ENCODE peak calls at places on chromosomes 1 and 21, in seven cellular contexts. One of them, this sample, is unnamed.
A peak's percentile ranks its signal among the peaks of the same experiment; 100 is the strongest.

GRCh38 chr1:16017461-16018303 is at the start of gene HSPB7:
- DNase-seq in A549: no peak
- DNase-seq in IMR-90: peak; percentile 52
- DNase-seq in GM12878: no peak
- DNase-seq in foreskin fibroblast: peak; percentile 91
- DNase-seq in PC-3: no peak
- DNase-seq in prostate gland: peak; percentile 36
- DNase-seq in this sample: peak; percentile 42

GRCh38 chr1:3221112-3222041 is 152.4 kb downstream of the PRDM16 start:
- DNase-seq in A549: no peak
- DNase-seq in GM12878: no peak
- DNase-seq in prostate gland: no peak
- DNase-seq in PC-3: no peak
- DNase-seq in IMR-90: no peak
- DNase-seq in foreskin fibroblast: no peak
- DNase-seq in this sample: no peak

GRCh38 chr1:234589854-234590620 is 19.9 kb downstream of the IRF2BP2 start:
- DNase-seq in GM12878: no peak
- DNase-seq in prostate gland: no peak
- DNase-seq in PC-3: no peak
- DNase-seq in A549: no peak
- DNase-seq in IMR-90: no peak
- DNase-seq in foreskin fibroblast: peak; percentile 53
- DNase-seq in this sample: no peak

GRCh38 chr1:228368801-228369607 is 37.6 kb downstream of the TRIM11 start:
- DNase-seq in PC-3: no peak
- DNase-seq in IMR-90: peak; percentile 28
- DNase-seq in foreskin fibroblast: no peak
- DNase-seq in GM12878: no peak
- DNase-seq in prostate gland: no peak
- DNase-seq in A549: no peak
- DNase-seq in this sample: no peak

GRCh38 chr1:72271555-72272096 is 10.7 kb downstream of the NEGR1 start:
- DNase-seq in PC-3: no peak
- DNase-seq in A549: no peak
- DNase-seq in prostate gland: no peak
- DNase-seq in foreskin fibroblast: no peak
- DNase-seq in GM12878: no peak
- DNase-seq in IMR-90: no peak
- DNase-seq in this sample: no peak

GRCh38 chr1:109248797-109249629 is at the start of gene CELSR2:
- DNase-seq in A549: peak; percentile 56
- DNase-seq in PC-3: peak; percentile 77
- DNase-seq in prostate gland: peak; percentile 62
- DNase-seq in IMR-90: peak; percentile 54
- DNase-seq in GM12878: no peak
- DNase-seq in foreskin fibroblast: peak; percentile 80
- DNase-seq in this sample: no peak

GRCh38 chr1:210332719-210333398 is 4.2 kb downstream of the HHAT start:
- DNase-seq in A549: no peak
- DNase-seq in IMR-90: no peak
- DNase-seq in prostate gland: no peak
- DNase-seq in GM12878: peak; percentile 90
- DNase-seq in foreskin fibroblast: peak; percentile 18
- DNase-seq in PC-3: peak; percentile 96
- DNase-seq in this sample: no peak

GRCh38 chr1:244863491-244864252 is 671 bp downstream of the HNRNPU start:
- DNase-seq in IMR-90: no peak
- DNase-seq in prostate gland: peak; percentile 21
- DNase-seq in foreskin fibroblast: no peak
- DNase-seq in GM12878: no peak
- DNase-seq in PC-3: no peak
- DNase-seq in A549: no peak
- DNase-seq in this sample: no peak

GRCh38 chr21:38958940-38959685 is 153.4 kb downstream of the ETS2 start:
- DNase-seq in PC-3: no peak
- DNase-seq in prostate gland: no peak
- DNase-seq in IMR-90: peak; percentile 74
- DNase-seq in A549: peak; percentile 45
- DNase-seq in foreskin fibroblast: peak; percentile 87
- DNase-seq in GM12878: no peak
- DNase-seq in this sample: no peak

GRCh38 chr1:60759257-60759656 is 323.1 kb upstream of the NFIA start:
- DNase-seq in foreskin fibroblast: no peak
- DNase-seq in GM12878: no peak
- DNase-seq in prostate gland: no peak
- DNase-seq in PC-3: no peak
- DNase-seq in A549: no peak
- DNase-seq in IMR-90: no peak
- DNase-seq in this sample: no peak

GRCh38 chr1:185435696-185436379 is 118.8 kb upstream of the IVNS1ABP start:
- DNase-seq in PC-3: no peak
- DNase-seq in IMR-90: no peak
- DNase-seq in foreskin fibroblast: no peak
- DNase-seq in GM12878: no peak
- DNase-seq in prostate gland: no peak
- DNase-seq in A549: no peak
- DNase-seq in this sample: no peak

GRCh38 chr1:244918422-244919319 is 54.3 kb upstream of the HNRNPU start:
- DNase-seq in PC-3: peak; percentile 57
- DNase-seq in IMR-90: peak; percentile 12
- DNase-seq in GM12878: no peak
- DNase-seq in A549: peak; percentile 40
- DNase-seq in foreskin fibroblast: peak; percentile 58
- DNase-seq in prostate gland: peak; percentile 8
- DNase-seq in this sample: no peak

GRCh38 chr1:163388970-163389369 is 67.2 kb downstream of the NUF2 start:
- DNase-seq in prostate gland: no peak
- DNase-seq in GM12878: no peak
- DNase-seq in A549: no peak
- DNase-seq in foreskin fibroblast: no peak
- DNase-seq in PC-3: no peak
- DNase-seq in IMR-90: no peak
- DNase-seq in this sample: no peak

GRCh38 chr1:35589516-35590427 is 16.7 kb downstream of the TFAP2E start:
- DNase-seq in A549: no peak
- DNase-seq in foreskin fibroblast: no peak
- DNase-seq in IMR-90: no peak
- DNase-seq in PC-3: no peak
- DNase-seq in GM12878: no peak
- DNase-seq in prostate gland: no peak
- DNase-seq in this sample: no peak

GRCh38 chr1:26787381-26787705 is 407 bp upstream of the PIGV start:
- DNase-seq in GM12878: peak; percentile 80
- DNase-seq in PC-3: no peak
- DNase-seq in prostate gland: no peak
- DNase-seq in IMR-90: peak; percentile 53
- DNase-seq in A549: no peak
- DNase-seq in foreskin fibroblast: peak; percentile 64
- DNase-seq in this sample: no peak

GRCh38 chr21:27359141-27359540 is 392.3 kb upstream of the ADAMTS5 start:
- DNase-seq in foreskin fibroblast: peak; percentile 54
- DNase-seq in GM12878: no peak
- DNase-seq in prostate gland: no peak
- DNase-seq in IMR-90: peak; percentile 42
- DNase-seq in A549: no peak
- DNase-seq in PC-3: no peak
- DNase-seq in this sample: no peak

GRCh38 chr21:45721656-45722055 is 78.1 kb downstream of the PCBP3 start:
- DNase-seq in PC-3: no peak
- DNase-seq in prostate gland: no peak
- DNase-seq in IMR-90: peak; percentile 36
- DNase-seq in A549: no peak
- DNase-seq in foreskin fibroblast: no peak
- DNase-seq in GM12878: no peak
- DNase-seq in this sample: no peak

GRCh38 chr1:192691041-192691440 is 55.1 kb downstream of the RGS13 start:
- DNase-seq in prostate gland: no peak
- DNase-seq in PC-3: no peak
- DNase-seq in foreskin fibroblast: no peak
- DNase-seq in A549: no peak
- DNase-seq in GM12878: no peak
- DNase-seq in IMR-90: no peak
- DNase-seq in this sample: no peak

GRCh38 chr1:94790246-94790645 is 29.9 kb upstream of the SLC44A3 start:
- DNase-seq in A549: no peak
- DNase-seq in GM12878: no peak
- DNase-seq in foreskin fibroblast: peak; percentile 44
- DNase-seq in PC-3: no peak
- DNase-seq in IMR-90: peak; percentile 41
- DNase-seq in prostate gland: no peak
- DNase-seq in this sample: no peak

GRCh38 chr1:201362906-201363305 is 14.6 kb downstream of the TNNT2 start:
- DNase-seq in A549: no peak
- DNase-seq in prostate gland: no peak
- DNase-seq in foreskin fibroblast: no peak
- DNase-seq in GM12878: no peak
- DNase-seq in PC-3: no peak
- DNase-seq in IMR-90: no peak
- DNase-seq in this sample: no peak

GRCh38 chr1:179598631-179599030 is 7.0 kb downstream of the TDRD5 start:
- DNase-seq in foreskin fibroblast: no peak
- DNase-seq in A549: no peak
- DNase-seq in IMR-90: no peak
- DNase-seq in PC-3: no peak
- DNase-seq in prostate gland: no peak
- DNase-seq in GM12878: no peak
- DNase-seq in this sample: no peak

GRCh38 chr1:45215485-45216199 is 9.2 kb upstream of the ZSWIM5 start:
- DNase-seq in prostate gland: no peak
- DNase-seq in PC-3: no peak
- DNase-seq in A549: no peak
- DNase-seq in foreskin fibroblast: no peak
- DNase-seq in GM12878: no peak
- DNase-seq in IMR-90: no peak
- DNase-seq in this sample: no peak

DNA sequence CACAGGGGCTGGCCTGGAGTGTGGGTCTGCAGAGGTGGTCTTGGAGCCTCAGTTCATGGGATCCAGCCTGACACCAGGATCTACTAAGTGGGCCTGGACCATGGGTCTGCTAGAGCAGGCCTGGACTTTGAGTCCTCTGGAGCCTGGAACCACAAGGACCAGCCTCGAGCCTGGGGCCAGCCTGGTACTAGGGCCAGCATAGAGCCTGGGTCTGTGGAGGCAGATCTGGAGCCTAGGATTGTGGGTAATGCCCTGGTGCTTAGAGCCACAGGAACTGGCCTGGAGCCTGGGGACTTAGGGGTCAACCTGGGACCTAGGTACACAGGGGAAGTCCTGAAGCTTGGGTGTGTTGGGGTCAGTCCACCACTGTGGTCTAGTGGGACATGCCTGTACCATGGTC is 12.7 kb downstream of the LORICRIN start:
- DNase-seq in PC-3: no peak
- DNase-seq in GM12878: no peak
- DNase-seq in IMR-90: no peak
- DNase-seq in foreskin fibroblast: no peak
- DNase-seq in prostate gland: no peak
- DNase-seq in A549: no peak
- DNase-seq in this sample: no peak
- TF ChIP-seq CTCF in PC-3: no peak
- TF ChIP-seq CTCF in GM12878: no peak
- TF ChIP-seq CTCF in IMR-90: no peak
- TF ChIP-seq CTCF in foreskin fibroblast: no peak
- TF ChIP-seq CTCF in prostate gland: no peak
- TF ChIP-seq CTCF in A549: no peak
- TF ChIP-seq CTCF in this sample: no peak

DNA sequence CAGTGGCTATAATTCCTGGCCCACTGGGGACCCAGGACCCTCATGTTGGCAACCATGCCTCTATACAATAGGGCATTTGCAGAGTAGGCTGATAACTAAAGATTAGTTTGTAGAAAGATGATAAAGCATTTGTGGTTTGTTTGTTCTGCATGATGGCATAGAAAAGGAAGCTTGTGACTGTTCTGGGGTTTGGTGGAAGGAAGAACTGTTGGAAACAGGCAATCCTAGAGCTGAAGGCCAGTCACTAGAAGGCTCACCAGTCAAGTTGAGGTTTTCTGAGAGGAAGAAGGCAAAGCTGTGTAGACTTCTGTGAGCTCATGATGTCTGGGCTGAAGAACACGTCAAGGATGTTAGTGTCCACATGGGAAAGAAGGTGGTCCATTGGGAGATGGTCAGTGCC is 140.3 kb upstream of the VANGL1 start:
- DNase-seq in prostate gland: no peak
- DNase-seq in foreskin fibroblast: peak; percentile 37
- DNase-seq in IMR-90: peak; percentile 18
- DNase-seq in PC-3: peak; percentile 58
- DNase-seq in A549: no peak
- DNase-seq in GM12878: no peak
- DNase-seq in this sample: no peak
- TF ChIP-seq CTCF in prostate gland: no peak
- TF ChIP-seq CTCF in foreskin fibroblast: no peak
- TF ChIP-seq CTCF in IMR-90: no peak
- TF ChIP-seq CTCF in PC-3: no peak
- TF ChIP-seq CTCF in A549: no peak
- TF ChIP-seq CTCF in GM12878: no peak
- TF ChIP-seq CTCF in this sample: no peak

DNA sequence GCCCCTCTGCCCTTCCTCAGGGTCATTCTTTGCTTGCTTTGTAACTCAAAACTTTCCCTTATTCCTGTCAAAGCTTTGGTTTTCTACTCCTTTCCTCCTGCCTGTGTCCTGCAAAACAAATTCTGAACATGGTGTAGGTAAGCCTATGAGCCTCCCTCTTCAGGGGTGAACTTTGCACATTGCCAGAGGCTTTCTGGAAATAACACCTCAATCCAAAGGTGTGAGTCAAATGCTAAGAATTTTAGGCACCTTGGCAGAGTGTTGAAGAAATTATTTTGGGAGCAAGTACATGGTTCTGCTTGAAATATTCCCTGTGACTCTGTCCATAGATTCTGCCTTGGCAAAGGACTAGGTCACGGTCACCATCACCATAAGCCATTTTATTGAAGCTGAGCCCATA is 70.0 kb downstream of the PAPPA2 start:
- DNase-seq in prostate gland: no peak
- DNase-seq in foreskin fibroblast: no peak
- DNase-seq in GM12878: no peak
- DNase-seq in IMR-90: no peak
- DNase-seq in PC-3: no peak
- DNase-seq in A549: no peak
- DNase-seq in this sample: no peak
- TF ChIP-seq CTCF in prostate gland: no peak
- TF ChIP-seq CTCF in foreskin fibroblast: no peak
- TF ChIP-seq CTCF in GM12878: no peak
- TF ChIP-seq CTCF in IMR-90: no peak
- TF ChIP-seq CTCF in PC-3: no peak
- TF ChIP-seq CTCF in A549: no peak
- TF ChIP-seq CTCF in this sample: no peak

GRCh38 chr1:233166896-233167295 is 128.6 kb downstream of the PCNX2 start:
- DNase-seq in prostate gland: no peak
- DNase-seq in A549: no peak
- DNase-seq in foreskin fibroblast: no peak
- DNase-seq in IMR-90: no peak
- DNase-seq in GM12878: no peak
- DNase-seq in PC-3: no peak
- DNase-seq in this sample: no peak

GRCh38 chr1:233168384-233168783 is 127.1 kb downstream of the PCNX2 start:
- DNase-seq in IMR-90: peak; percentile 22
- DNase-seq in foreskin fibroblast: no peak
- DNase-seq in prostate gland: no peak
- DNase-seq in GM12878: no peak
- DNase-seq in PC-3: peak; percentile 70
- DNase-seq in A549: no peak
- DNase-seq in this sample: no peak

GRCh38 chr1:233170741-233171140 is 124.8 kb downstream of the PCNX2 start:
- DNase-seq in GM12878: no peak
- DNase-seq in PC-3: no peak
- DNase-seq in foreskin fibroblast: no peak
- DNase-seq in A549: no peak
- DNase-seq in prostate gland: no peak
- DNase-seq in IMR-90: no peak
- DNase-seq in this sample: no peak

GRCh38 chr1:233172201-233172600 is 123.3 kb downstream of the PCNX2 start:
- DNase-seq in PC-3: peak; percentile 89
- DNase-seq in A549: peak; percentile 52
- DNase-seq in foreskin fibroblast: no peak
- DNase-seq in prostate gland: peak; percentile 4
- DNase-seq in IMR-90: peak; percentile 15
- DNase-seq in GM12878: no peak
- DNase-seq in this sample: no peak
- TF ChIP-seq CTCF in PC-3: peak; percentile 89
- TF ChIP-seq CTCF in A549: no peak
- TF ChIP-seq CTCF in foreskin fibroblast: peak; percentile 11
- TF ChIP-seq CTCF in prostate gland: no peak
- TF ChIP-seq CTCF in IMR-90: peak; percentile 20
- TF ChIP-seq CTCF in GM12878: no peak
- TF ChIP-seq CTCF in this sample: peak; percentile 37